ENCODE peak calls at places on chromosomes 16 and 17, in six cellular contexts. One of them, this sample, is unnamed.

GRCh38 chr17:75459590-75460267 is 3.3 kb downstream of the TMEM94 start:
- DNase-seq in stomach: peak; percentile 36
- DNase-seq in heart left ventricle: no peak
- DNase-seq in mucosa of descending colon: peak; percentile 82
- DNase-seq in left lung: no peak
- DNase-seq in AG04449: no peak
- DNase-seq in this sample: peak; percentile 46

GRCh38 chr17:8843344-8843743 is 24.1 kb downstream of the PIK3R6 start:
- DNase-seq in stomach: no peak
- DNase-seq in heart left ventricle: no peak
- DNase-seq in mucosa of descending colon: no peak
- DNase-seq in left lung: no peak
- DNase-seq in AG04449: no peak
- DNase-seq in this sample: no peak

GRCh38 chr16:16143038-16143763 is 80.1 kb downstream of the ABCC6 start:
- DNase-seq in stomach: no peak
- DNase-seq in heart left ventricle: no peak
- DNase-seq in mucosa of descending colon: peak; percentile 32
- DNase-seq in left lung: no peak
- DNase-seq in AG04449: no peak
- DNase-seq in this sample: no peak

GRCh38 chr17:58513391-58513912 is 986 bp downstream of the MTMR4 start:
- DNase-seq in stomach: no peak
- DNase-seq in heart left ventricle: no peak
- DNase-seq in mucosa of descending colon: no peak
- DNase-seq in left lung: peak; percentile 72
- DNase-seq in AG04449: no peak
- DNase-seq in this sample: no peak

GRCh38 chr16:1078579-1079021 is 6.1 kb downstream of the SSTR5 start:
- DNase-seq in stomach: peak; percentile 91
- DNase-seq in heart left ventricle: no peak
- DNase-seq in mucosa of descending colon: peak; percentile 73
- DNase-seq in left lung: no peak
- DNase-seq in AG04449: no peak
- DNase-seq in this sample: peak; percentile 79

GRCh38 chr16:8893426-8893825 is 11.3 kb downstream of the LITAFD start:
- DNase-seq in stomach: no peak
- DNase-seq in heart left ventricle: no peak
- DNase-seq in mucosa of descending colon: no peak
- DNase-seq in left lung: no peak
- DNase-seq in AG04449: no peak
- DNase-seq in this sample: no peak

GRCh38 chr17:37425268-37425667 is 18.6 kb downstream of the TADA2A start:
- DNase-seq in stomach: no peak
- DNase-seq in heart left ventricle: no peak
- DNase-seq in mucosa of descending colon: no peak
- DNase-seq in left lung: no peak
- DNase-seq in AG04449: no peak
- DNase-seq in this sample: no peak

GRCh38 chr17:78142113-78142861 is 3.9 kb upstream of the C17orf99 start:
- DNase-seq in stomach: peak; percentile 79
- DNase-seq in heart left ventricle: no peak
- DNase-seq in mucosa of descending colon: peak; percentile 77
- DNase-seq in left lung: peak; percentile 89
- DNase-seq in AG04449: no peak
- DNase-seq in this sample: peak; percentile 50

GRCh38 chr17:81735181-81736102 is 23.4 kb downstream of the SLC25A10 start:
- DNase-seq in stomach: peak; percentile 63
- DNase-seq in heart left ventricle: no peak
- DNase-seq in mucosa of descending colon: peak; percentile 60
- DNase-seq in left lung: peak; percentile 87
- DNase-seq in AG04449: no peak
- DNase-seq in this sample: no peak

GRCh38 chr17:31068291-31068690 is 26.5 kb upstream of the NF1 start:
- DNase-seq in stomach: peak; percentile 36
- DNase-seq in heart left ventricle: no peak
- DNase-seq in mucosa of descending colon: peak; percentile 78
- DNase-seq in left lung: no peak
- DNase-seq in AG04449: no peak
- DNase-seq in this sample: no peak

GRCh38 chr17:39603304-39604016 is 4.3 kb downstream of the NEUROD2 start:
- DNase-seq in stomach: no peak
- DNase-seq in heart left ventricle: no peak
- DNase-seq in mucosa of descending colon: no peak
- DNase-seq in left lung: no peak
- DNase-seq in AG04449: no peak
- DNase-seq in this sample: no peak

GRCh38 chr17:18859256-18859655 is 1.3 kb downstream of the PRPSAP2 start:
- DNase-seq in stomach: no peak
- DNase-seq in heart left ventricle: no peak
- DNase-seq in mucosa of descending colon: no peak
- DNase-seq in left lung: no peak
- DNase-seq in AG04449: no peak
- DNase-seq in this sample: no peak

GRCh38 chr16:68985268-68985667 is 120.2 kb upstream of the HAS3 start:
- DNase-seq in stomach: no peak
- DNase-seq in heart left ventricle: no peak
- DNase-seq in mucosa of descending colon: no peak
- DNase-seq in left lung: no peak
- DNase-seq in AG04449: no peak
- DNase-seq in this sample: no peak

GRCh38 chr17:49515196-49515770 is 20.2 kb downstream of the NGFR start:
- DNase-seq in stomach: peak; percentile 86
- DNase-seq in heart left ventricle: peak; percentile 95
- DNase-seq in mucosa of descending colon: peak; percentile 66
- DNase-seq in left lung: no peak
- DNase-seq in AG04449: peak; percentile 41
- DNase-seq in this sample: peak; percentile 81

GRCh38 chr16:535446-536405 is 8.2 kb downstream of the CAPN15 start:
- DNase-seq in stomach: peak; percentile 81
- DNase-seq in heart left ventricle: no peak
- DNase-seq in mucosa of descending colon: peak; percentile 81
- DNase-seq in left lung: no peak
- DNase-seq in AG04449: no peak
- DNase-seq in this sample: no peak

GRCh38 chr16:24858219-24859041 is 12.7 kb downstream of the SLC5A11 start:
- DNase-seq in stomach: peak; percentile 39
- DNase-seq in heart left ventricle: peak; percentile 46
- DNase-seq in mucosa of descending colon: peak; percentile 72
- DNase-seq in left lung: no peak
- DNase-seq in AG04449: no peak
- DNase-seq in this sample: peak; percentile 21

GRCh38 chr17:43056051-43056450 is 31.0 kb downstream of the RND2 start:
- DNase-seq in stomach: no peak
- DNase-seq in heart left ventricle: no peak
- DNase-seq in mucosa of descending colon: no peak
- DNase-seq in left lung: no peak
- DNase-seq in AG04449: no peak
- DNase-seq in this sample: no peak

GRCh38 chr16:17303101-17303500 is 167.7 kb downstream of the XYLT1 start:
- DNase-seq in stomach: peak; percentile 53
- DNase-seq in heart left ventricle: no peak
- DNase-seq in mucosa of descending colon: peak; percentile 72
- DNase-seq in left lung: no peak
- DNase-seq in AG04449: no peak
- DNase-seq in this sample: no peak

GRCh38 chr17:63399316-63399715 is 46.8 kb downstream of the CYB561 start:
- DNase-seq in stomach: no peak
- DNase-seq in heart left ventricle: no peak
- DNase-seq in mucosa of descending colon: no peak
- DNase-seq in left lung: no peak
- DNase-seq in AG04449: no peak
- DNase-seq in this sample: peak; percentile 46

GRCh38 chr16:48500981-48501380 is 109.0 kb downstream of the N4BP1 start:
- DNase-seq in stomach: no peak
- DNase-seq in heart left ventricle: no peak
- DNase-seq in mucosa of descending colon: no peak
- DNase-seq in left lung: no peak
- DNase-seq in AG04449: no peak
- DNase-seq in this sample: no peak

GRCh38 chr16:77225182-77225581 is 26.0 kb downstream of the SYCE1L start:
- DNase-seq in stomach: no peak
- DNase-seq in heart left ventricle: no peak
- DNase-seq in mucosa of descending colon: no peak
- DNase-seq in left lung: no peak
- DNase-seq in AG04449: no peak
- DNase-seq in this sample: no peak

GRCh38 chr16:3180445-3180878 is 7.5 kb upstream of the OR1F1 start:
- DNase-seq in stomach: no peak
- DNase-seq in heart left ventricle: no peak
- DNase-seq in mucosa of descending colon: no peak
- DNase-seq in left lung: no peak
- DNase-seq in AG04449: no peak
- DNase-seq in this sample: no peak

GRCh38 chr16:3182608-3183444 is 5.2 kb upstream of the OR1F1 start:
- DNase-seq in stomach: peak; percentile 37
- DNase-seq in heart left ventricle: no peak
- DNase-seq in mucosa of descending colon: no peak
- DNase-seq in left lung: no peak
- DNase-seq in AG04449: no peak
- DNase-seq in this sample: no peak

GRCh38 chr16:3179651-3180050 is 8.4 kb upstream of the OR1F1 start:
- DNase-seq in stomach: no peak
- DNase-seq in heart left ventricle: no peak
- DNase-seq in mucosa of descending colon: no peak
- DNase-seq in left lung: no peak
- DNase-seq in AG04449: no peak
- DNase-seq in this sample: no peak

GRCh38 chr16:3186946-3187690 is 886 bp upstream of the OR1F1 start:
- DNase-seq in stomach: no peak
- DNase-seq in heart left ventricle: no peak
- DNase-seq in mucosa of descending colon: no peak
- DNase-seq in left lung: no peak
- DNase-seq in AG04449: no peak
- DNase-seq in this sample: no peak

GRCh38 chr16:3183445-3184139 is 4.4 kb upstream of the OR1F1 start:
- DNase-seq in stomach: no peak
- DNase-seq in heart left ventricle: no peak
- DNase-seq in mucosa of descending colon: no peak
- DNase-seq in left lung: no peak
- DNase-seq in AG04449: no peak
- DNase-seq in this sample: no peak
- TF ChIP-seq CTCF in stomach: no peak
- TF ChIP-seq CTCF in heart left ventricle: no peak
- TF ChIP-seq CTCF in mucosa of descending colon: no peak
- TF ChIP-seq CTCF in left lung: no peak
- TF ChIP-seq CTCF in AG04449: no peak
- TF ChIP-seq CTCF in this sample: no peak

GRCh38 chr16:85699224-85699558 is 10.4 kb upstream of the GINS2 start:
- DNase-seq in stomach: no peak
- DNase-seq in heart left ventricle: no peak
- DNase-seq in mucosa of descending colon: no peak
- DNase-seq in left lung: no peak
- DNase-seq in AG04449: no peak
- DNase-seq in this sample: no peak

GRCh38 chr16:85696761-85697160 is 8.0 kb upstream of the GINS2 start:
- DNase-seq in stomach: no peak
- DNase-seq in heart left ventricle: peak; percentile 1
- DNase-seq in mucosa of descending colon: no peak
- DNase-seq in left lung: no peak
- DNase-seq in AG04449: no peak
- DNase-seq in this sample: no peak

GRCh38 chr16:85699628-85700027 is 10.9 kb upstream of the GINS2 start:
- DNase-seq in stomach: no peak
- DNase-seq in heart left ventricle: peak; percentile 39
- DNase-seq in mucosa of descending colon: no peak
- DNase-seq in left lung: no peak
- DNase-seq in AG04449: peak; percentile 42
- DNase-seq in this sample: no peak

GRCh38 chr16:85697441-85697840 is 8.7 kb upstream of the GINS2 start:
- DNase-seq in stomach: no peak
- DNase-seq in heart left ventricle: peak; percentile 14
- DNase-seq in mucosa of descending colon: no peak
- DNase-seq in left lung: no peak
- DNase-seq in AG04449: no peak
- DNase-seq in this sample: no peak

GRCh38 chr16:85698459-85699223 is 9.9 kb upstream of the GINS2 start:
- DNase-seq in stomach: no peak
- DNase-seq in heart left ventricle: no peak
- DNase-seq in mucosa of descending colon: no peak
- DNase-seq in left lung: no peak
- DNase-seq in AG04449: no peak
- DNase-seq in this sample: no peak
- H3K4me3 ChIP-seq in stomach: no peak overlapping the region
- H3K4me3 ChIP-seq in heart left ventricle: no peak overlapping the region
- H3K4me3 ChIP-seq in mucosa of descending colon: no peak overlapping the region
- H3K4me3 ChIP-seq in left lung: no peak overlapping the region
- H3K4me3 ChIP-seq in AG04449: no peak overlapping the region
- H3K4me3 ChIP-seq in this sample: no peak overlapping the region

GRCh38 chr17:34251186-34251585 is 3.9 kb upstream of the CCL2 start:
- DNase-seq in stomach: no peak
- DNase-seq in heart left ventricle: no peak
- DNase-seq in mucosa of descending colon: no peak
- DNase-seq in left lung: no peak
- DNase-seq in AG04449: no peak
- DNase-seq in this sample: no peak

GRCh38 chr17:34254651-34255380 is at the start of gene CCL2:
- DNase-seq in stomach: peak; percentile 33
- DNase-seq in heart left ventricle: peak; percentile 84
- DNase-seq in mucosa of descending colon: peak; percentile 63
- DNase-seq in left lung: no peak
- DNase-seq in AG04449: no peak
- DNase-seq in this sample: no peak

GRCh38 chr17:34254146-34254545 is 939 bp upstream of the CCL2 start:
- DNase-seq in stomach: no peak
- DNase-seq in heart left ventricle: no peak
- DNase-seq in mucosa of descending colon: no peak
- DNase-seq in left lung: no peak
- DNase-seq in AG04449: peak; percentile 73
- DNase-seq in this sample: no peak

GRCh38 chr17:34252890-34253525 is 2.1 kb upstream of the CCL2 start:
- DNase-seq in stomach: no peak
- DNase-seq in heart left ventricle: no peak
- DNase-seq in mucosa of descending colon: no peak
- DNase-seq in left lung: no peak
- DNase-seq in AG04449: peak; percentile 76
- DNase-seq in this sample: no peak

GRCh38 chr17:34252138-34252889 is 2.8 kb upstream of the CCL2 start:
- DNase-seq in stomach: peak; percentile 75
- DNase-seq in heart left ventricle: peak; percentile 98
- DNase-seq in mucosa of descending colon: peak; percentile 75
- DNase-seq in left lung: peak; percentile 87
- DNase-seq in AG04449: peak; percentile 84
- DNase-seq in this sample: no peak
- TF ChIP-seq CTCF in stomach: no peak
- TF ChIP-seq CTCF in heart left ventricle: no peak
- TF ChIP-seq CTCF in mucosa of descending colon: no peak
- TF ChIP-seq CTCF in left lung: no peak
- TF ChIP-seq CTCF in AG04449: no peak
- TF ChIP-seq CTCF in this sample: no peak

DNA sequence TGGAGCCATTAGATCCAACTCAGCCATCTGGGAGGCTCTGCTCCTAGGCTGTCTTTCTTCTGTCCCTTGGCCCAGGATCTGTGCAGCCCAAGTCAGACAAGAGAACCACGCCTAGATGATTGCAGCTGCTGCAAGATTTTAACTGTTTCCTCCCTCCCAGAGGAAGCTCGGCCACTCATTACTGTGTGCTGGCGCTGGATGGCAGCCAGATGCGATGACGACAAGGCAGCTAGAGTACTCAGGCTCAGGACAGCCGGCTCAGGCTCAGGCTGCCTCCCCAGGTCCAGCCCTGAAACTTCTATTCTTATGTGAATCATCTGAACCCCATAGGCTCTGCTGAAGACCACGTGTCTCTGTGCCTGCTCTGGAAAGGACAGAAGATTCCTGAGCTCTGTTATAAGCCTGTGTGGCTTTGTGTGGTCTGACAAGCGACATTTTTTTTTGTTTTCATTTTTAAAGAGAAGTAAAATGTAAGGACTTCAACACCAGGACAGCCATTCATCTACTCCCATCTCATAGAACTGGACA is 32.1 kb upstream of the FBXW10B start:
- DNase-seq in stomach: peak; percentile 91
- DNase-seq in heart left ventricle: peak; percentile 98
- DNase-seq in mucosa of descending colon: peak; percentile 97
- DNase-seq in left lung: peak; percentile 96
- DNase-seq in AG04449: peak; percentile 91
- DNase-seq in this sample: peak; percentile 96
- H3K4me3 ChIP-seq in stomach: peak overlapping the region; percentile 55
- H3K4me3 ChIP-seq in heart left ventricle: peak overlapping the region; percentile 70
- H3K4me3 ChIP-seq in mucosa of descending colon: peak overlapping the region; percentile 6
- H3K4me3 ChIP-seq in left lung: peak overlapping the region; percentile 66
- H3K4me3 ChIP-seq in AG04449: peak overlapping the region; percentile 99
- H3K4me3 ChIP-seq in this sample: peak overlapping the region; percentile 51